ENCODE peak calls at places on chromosomes 4 and X, in four cellular contexts. B, I, R and Q are unnamed samples.
A peak's percentile ranks its signal among the peaks of the same experiment; 100 is the strongest.

GRCh38 chr4:41057456-41057855 is 156.9 kb downstream of the APBB2 start:
- DNase-seq in B (no peak), I (no peak), R (no peak), Q (no peak)

GRCh38 chr4:8265171-8265929 is 4.2 kb upstream of the HTRA3 start:
- DNase-seq in B (no peak), I (no peak), R (no peak), Q (no peak)

GRCh38 chr4:104395219-104395618 is 99.5 kb downstream of the CXXC4 start:
- DNase-seq in B (no peak), I (no peak), R (no peak), Q (no peak)

GRCh38 chr4:109826719-109827118 is 1.1 kb upstream of the RRH start:
- DNase-seq in B (no peak), I (no peak), R (peak; percentile 53), Q (no peak)

GRCh38 chr4:184624972-184625554 is 24.2 kb downstream of the CASP3 start:
- DNase-seq in B (no peak), I (no peak), R (no peak), Q (no peak)

GRCh38 chr4:98506462-98507132 is 151.8 kb downstream of the TSPAN5 start:
- DNase-seq in B (no peak), I (no peak), R (no peak), Q (no peak)

GRCh38 chr4:88706574-88706973 is 8.9 kb upstream of the NAP1L5 start:
- DNase-seq in B (no peak), I (peak; percentile 36), R (peak; percentile 82), Q (no peak)

GRCh38 chrX:154084449-154085300 is 12.8 kb downstream of the MECP2 start:
- DNase-seq in B (no peak), I (no peak), R (no peak), Q (no peak)

GRCh38 chr4:28267166-28267565 is 1406.5 kb downstream of the STIM2 start:
- DNase-seq in B (no peak), I (no peak), R (no peak), Q (no peak)

GRCh38 chrX:87571965-87572364 is 54.4 kb downstream of the KLHL4 start:
- DNase-seq in B (no peak), I (no peak), R (peak; percentile 26), Q (no peak)

GRCh38 chrX:110881971-110882370 is 86.4 kb upstream of the CHRDL1 start:
- DNase-seq in B (no peak), I (no peak), R (no peak), Q (no peak)

GRCh38 chrX:72100824-72101351 is 30.8 kb downstream of the RTL5 start:
- DNase-seq in B (no peak), I (no peak), R (no peak), Q (no peak)

GRCh38 chr4:67451464-67451863 is 93.8 kb downstream of the CENPC start:
- DNase-seq in B (no peak), I (no peak), R (no peak), Q (no peak)

GRCh38 chr4:20554134-20554533 is 146.1 kb upstream of the PACRGL start:
- DNase-seq in B (no peak), I (no peak), R (no peak), Q (no peak)

GRCh38 chrX:12975999-12976558 is 1.2 kb downstream of the TMSB4X start:
- DNase-seq in B (no peak), I (peak; percentile 34), R (peak; percentile 54), Q (no peak)

GRCh38 chr4:126174627-126175026 is 859.9 kb downstream of the FAT4 start:
- DNase-seq in B (no peak), I (no peak), R (no peak), Q (no peak)

GRCh38 chr4:86721412-86721811 is 127.3 kb downstream of the PTPN13 start:
- DNase-seq in B (no peak), I (no peak), R (no peak), Q (no peak)

GRCh38 chr4:6943870-6944195 is 34.2 kb downstream of the TBC1D14 start:
- DNase-seq in B (no peak), I (no peak), R (no peak), Q (no peak)

GRCh38 chrX:20947411-20947912 is 426.8 kb upstream of the CNKSR2 start:
- DNase-seq in B (no peak), I (no peak), R (no peak), Q (no peak)

GRCh38 chr4:8441499-8442091 is 1.0 kb downstream of the TRMT44 start:
- DNase-seq in B (no peak), I (no peak), R (no peak), Q (no peak)

GRCh38 chr4:99633772-99634171 is 23.9 kb downstream of the C4orf54 start:
- DNase-seq in B (no peak), I (no peak), R (no peak), Q (no peak)

GRCh38 chrX:16586371-16587112 is 63.4 kb upstream of the S100G start:
- DNase-seq in B (no peak), I (no peak), R (no peak), Q (no peak)

GRCh38 chr4:173317003-173317402 is 17.2 kb downstream of the HMGB2 start:
- DNase-seq in B (no peak), I (no peak), R (no peak), Q (no peak)

GRCh38 chr4:52982246-52982950 is 120.3 kb downstream of the RASL11B start:
- DNase-seq in B (no peak), I (no peak), R (peak; percentile 81), Q (no peak)

GRCh38 chr4:26223160-26223559 is 97.7 kb upstream of the RBPJ start:
- DNase-seq in B (no peak), I (no peak), R (no peak), Q (no peak)

GRCh38 chr4:76623217-76624060 is 188.4 kb downstream of the SHROOM3 start:
- DNase-seq in B (no peak), I (no peak), R (no peak), Q (no peak)

GRCh38 chr4:122458625-122459024 is 2.1 kb upstream of the IL2 start:
- DNase-seq in B (no peak), I (no peak), R (peak; percentile 4), Q (no peak)

GRCh38 chr4:81698536-81698935 is 226.8 kb upstream of the RASGEF1B start:
- DNase-seq in B (no peak), I (no peak), R (no peak), Q (no peak)

GRCh38 chrX:129747533-129747932 is 8.8 kb downstream of the XPNPEP2 start:
- DNase-seq in B (no peak), I (no peak), R (no peak), Q (no peak)

GRCh38 chr4:95093936-95094929 is 336.5 kb downstream of the BMPR1B start:
- DNase-seq in B (no peak), I (no peak), R (no peak), Q (no peak)

GRCh38 chr4:111873801-111874200 is 271.5 kb upstream of the FAM241A start:
- DNase-seq in B (no peak), I (no peak), R (no peak), Q (no peak)

DNA sequence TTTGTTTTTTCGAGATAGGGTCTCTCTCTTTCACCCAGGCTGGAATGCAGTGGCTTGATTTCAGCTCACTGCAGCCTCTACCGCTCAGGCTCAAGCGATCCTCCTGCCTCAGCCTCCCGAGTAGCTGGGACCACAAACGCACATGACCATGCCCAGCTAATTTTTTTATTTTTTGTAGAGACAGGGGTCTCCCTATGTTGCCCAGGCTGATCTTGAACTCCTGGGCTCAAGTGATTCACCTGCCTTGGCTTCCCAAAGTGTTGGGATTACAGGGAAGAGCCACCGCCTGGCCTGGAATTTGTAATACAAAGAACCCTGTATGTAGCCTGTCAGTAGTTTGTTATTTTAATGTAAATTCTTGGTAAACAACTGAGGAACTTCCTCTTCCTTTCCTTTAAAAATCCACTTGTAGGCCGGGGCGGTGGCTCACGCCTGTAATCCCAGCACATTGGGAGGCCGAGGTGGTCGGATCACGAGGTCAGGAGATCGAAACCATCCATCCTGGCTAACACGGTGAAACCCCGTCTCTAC is 119.5 kb downstream of the PHKA2 start:
- DNase-seq in B (no peak), I (no peak), R (no peak), Q (no peak)
- TF ChIP-seq CTCF in B (no peak), I (no peak), R (no peak), Q (no peak)

DNA sequence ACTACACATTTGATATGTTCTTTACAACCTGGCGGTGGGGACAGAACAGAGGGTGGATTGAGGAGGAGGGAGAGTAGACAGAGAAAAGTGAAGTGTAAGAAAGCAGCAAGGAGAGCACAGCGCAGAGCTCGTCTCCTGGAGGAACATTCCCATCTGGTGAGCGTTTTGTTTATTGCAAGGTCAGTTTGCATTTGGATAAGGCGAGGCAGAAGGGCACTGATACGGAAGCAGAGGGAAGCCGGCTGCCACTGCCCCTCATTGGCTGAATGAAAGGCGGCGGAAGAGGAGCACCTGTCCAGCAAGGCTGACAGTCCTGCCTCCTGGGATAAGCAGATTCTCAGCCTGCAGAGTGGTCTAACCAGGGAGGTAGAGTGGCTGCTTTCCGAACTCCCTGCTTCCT is 83.2 kb downstream of the GPR143 start:
- DNase-seq in B (no peak), I (no peak), R (peak; percentile 42), Q (no peak)
- TF ChIP-seq CTCF in B (peak; percentile 32), I (peak; percentile 9), R (peak; percentile 24), Q (peak; percentile 41)

GRCh38 chr4:1604706-1605205 is 79.4 kb downstream of the FAM53A start:
- DNase-seq in B (no peak), I (no peak), R (no peak), Q (no peak)
- TF ChIP-seq CTCF in B (no peak), I (no peak), R (no peak), Q (no peak)

GRCh38 chr4:102416765-102417164 is 71.5 kb upstream of the SLC39A8 start:
- DNase-seq in B (no peak), I (no peak), R (no peak), Q (no peak)

GRCh38 chr4:102422843-102423242 is 77.6 kb upstream of the SLC39A8 start:
- DNase-seq in B (no peak), I (no peak), R (no peak), Q (no peak)

GRCh38 chr4:102423375-102423774 is 77.8 kb upstream of the NFKB1 start:
- DNase-seq in B (no peak), I (no peak), R (no peak), Q (no peak)

DNA sequence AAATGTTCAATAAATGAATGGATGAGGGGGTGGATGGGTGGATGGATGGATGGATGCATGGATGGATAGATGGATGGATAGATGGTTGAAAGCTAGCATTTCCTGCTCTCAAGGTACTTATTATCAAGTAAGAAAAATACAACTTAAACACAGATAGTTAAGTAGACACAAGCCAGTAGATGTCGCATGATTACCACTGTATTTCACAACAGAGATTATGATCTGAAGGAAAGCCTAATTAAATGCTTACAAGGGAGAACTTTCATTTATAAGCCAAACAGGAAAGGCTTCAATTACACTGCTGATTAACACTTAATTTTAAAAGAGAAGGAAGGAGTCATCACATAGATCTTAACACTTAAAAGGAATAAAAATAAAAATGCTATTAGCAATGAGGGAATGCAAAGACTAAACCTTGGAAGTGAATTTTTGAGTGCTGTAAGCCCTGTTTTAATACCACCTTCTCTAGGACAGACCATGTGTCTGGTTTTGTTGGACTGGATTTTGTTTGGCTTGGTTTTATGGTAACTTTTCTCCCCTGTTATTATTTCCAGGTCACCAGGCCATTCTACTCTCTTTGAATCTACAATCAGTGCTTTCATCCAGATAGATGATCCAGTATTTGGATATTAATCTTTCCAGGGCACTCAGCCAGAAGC is 75.4 kb upstream of the SLC39A8 start:
- DNase-seq in B (no peak), I (no peak), R (peak; percentile 50), Q (no peak)
- TF ChIP-seq CTCF in B (no peak), I (peak; percentile 22), R (peak; percentile 18), Q (no peak)